ENCODE peak calls at places on chromosome 4, in six cellular contexts. N is BJ, L is DMS153, Y is H7, X is A172, M is T-helper 1 cell. C is an unnamed sample.

GRCh38 chr4:18020145-18020670 is 1.3 kb downstream of the LCORL start:
- DNase-seq in N (no peak), L (no peak), Y (peak), M (no peak), X (peak), C (no peak)

GRCh38 chr4:2792711-2793577 is at the start of gene SH3BP2:
- DNase-seq in X (peak), M (peak), Y (peak), N (no peak), L (no peak), C (no peak)

GRCh38 chr4:154349829-154350228 is 141.8 kb downstream of the DCHS2 start:
- DNase-seq in N (no peak), M (no peak), X (peak), Y (peak), L (no peak), C (no peak)

GRCh38 chr4:170014359-170015008 is 11.7 kb downstream of the MFAP3L start:
- DNase-seq in N (no peak), M (no peak), X (peak), Y (no peak), L (no peak), C (no peak)

GRCh38 chr4:152640058-152640921 is 39.5 kb downstream of the TMEM154 start:
- DNase-seq in N (no peak), M (no peak), Y (no peak), L (peak), X (peak), C (no peak)

GRCh38 chr4:136078971-136079370 is 1453.3 kb downstream of the PCDH18 start:
- DNase-seq in Y (no peak), X (peak), L (no peak), N (no peak), M (no peak), C (no peak)

GRCh38 chr4:155532373-155532772 is 134.3 kb upstream of the GUCY1A1 start:
- DNase-seq in X (no peak), L (no peak), Y (no peak), M (no peak), N (no peak), C (no peak)

GRCh38 chr4:16197842-16198241 is 28.4 kb downstream of the TAPT1 start:
- DNase-seq in Y (no peak), X (no peak), L (no peak), M (no peak), N (no peak), C (no peak)

GRCh38 chr4:186144180-186144579 is 39.7 kb downstream of the FAM149A start:
- DNase-seq in N (no peak), Y (peak), M (no peak), L (peak), X (peak), C (no peak)

GRCh38 chr4:75232546-75232945 is 281.7 kb downstream of the RCHY1 start:
- DNase-seq in L (no peak), Y (no peak), M (no peak), X (no peak), N (no peak), C (no peak)

GRCh38 chr4:20954541-20954940 is 254.3 kb downstream of the PACRGL start:
- DNase-seq in M (no peak), X (no peak), L (no peak), Y (no peak), N (no peak), C (no peak)

GRCh38 chr4:13918110-13918509 is 290.6 kb upstream of the BOD1L1 start:
- DNase-seq in N (peak), L (no peak), M (no peak), Y (no peak), X (peak), C (no peak)

GRCh38 chr4:182202650-182203049 is 40.6 kb upstream of the TENM3 start:
- DNase-seq in M (no peak), N (no peak), L (no peak), X (no peak), Y (no peak), C (no peak)

GRCh38 chr4:114036426-114036825 is 57.0 kb upstream of the ARSJ start:
- DNase-seq in L (no peak), Y (no peak), N (no peak), X (no peak), M (no peak), C (no peak)

GRCh38 chr4:168864831-168865541 is 145.1 kb downstream of the CBR4 start:
- DNase-seq in Y (peak), X (peak), L (no peak), M (no peak), N (no peak), C (no peak)

GRCh38 chr4:155705664-155706063 is 39.0 kb downstream of the GUCY1A1 start:
- DNase-seq in N (no peak), Y (no peak), L (no peak), M (no peak), X (peak), C (no peak)

GRCh38 chr4:108492816-108493595 is 127.4 kb upstream of the RPL34 start:
- DNase-seq in N (no peak), X (no peak), L (no peak), Y (peak), M (no peak), C (no peak)

GRCh38 chr4:176507845-176508533 is 188.2 kb downstream of the SPCS3 start:
- DNase-seq in N (no peak), X (no peak), Y (no peak), M (no peak), L (no peak), C (no peak)

GRCh38 chr4:168486961-168487820 is 6.9 kb upstream of the DDX60L start:
- DNase-seq in L (no peak), Y (no peak), X (peak), N (peak), M (no peak), C (no peak)

GRCh38 chr4:140257461-140258305 is 103.7 kb upstream of the MAML3 start:
- DNase-seq in N (no peak), M (no peak), L (peak), X (no peak), Y (no peak), C (no peak)

GRCh38 chr4:184805462-184806245 is 20.1 kb downstream of the ACSL1 start:
- DNase-seq in L (peak), M (no peak), Y (peak), X (no peak), N (no peak), C (no peak)

GRCh38 chr4:1081689-1082040 is 31.7 kb downstream of the RNF212 start:
- DNase-seq in L (no peak), M (no peak), X (no peak), Y (peak), N (no peak), C (no peak)

GRCh38 chr4:91958651-91959050 is 345.1 kb upstream of the GRID2 start:
- DNase-seq in L (no peak), M (no peak), X (peak), N (no peak), Y (peak), C (no peak)

GRCh38 chr4:3304831-3305609 is 12.2 kb downstream of the RGS12 start:
- DNase-seq in Y (no peak), M (no peak), X (no peak), L (no peak), N (no peak), C (no peak)

GRCh38 chr4:57078685-57079521 is 31.3 kb downstream of the IGFBP7 start:
- DNase-seq in X (peak), M (no peak), Y (peak), L (peak), N (no peak), C (no peak)

GRCh38 chr4:3302164-3302785 is 9.5 kb downstream of the RGS12 start:
- DNase-seq in M (peak), Y (peak), L (no peak), N (no peak), X (peak), C (peak)

GRCh38 chr4:157221895-157222763 is 1.6 kb downstream of the GRIA2 start:
- DNase-seq in Y (peak), M (no peak), L (no peak), N (no peak), X (no peak), C (no peak)

GRCh38 chr4:82136161-82136801 is 237.5 kb downstream of the HNRNPD start:
- DNase-seq in M (no peak), N (no peak), Y (no peak), X (no peak), L (no peak), C (no peak)

GRCh38 chr4:43316813-43317212 is 424.3 kb downstream of the GRXCR1 start:
- DNase-seq in Y (no peak), L (no peak), X (no peak), M (no peak), N (no peak), C (no peak)

GRCh38 chr4:26028133-26028792 is 114.2 kb downstream of the SMIM20 start:
- DNase-seq in N (no peak), Y (peak), X (no peak), L (no peak), M (no peak), C (no peak)

GRCh38 chr4:92182736-92183407 is 120.9 kb upstream of the GRID2 start:
- DNase-seq in N (no peak), X (no peak), Y (no peak), M (no peak), L (no peak), C (no peak)

GRCh38 chr4:88575222-88575621 is 17.1 kb upstream of the HERC3 start:
- DNase-seq in M (no peak), L (no peak), X (no peak), Y (no peak), N (no peak), C (no peak)